ENCODE peak calls at places on chromosomes 13 and 19, in six cellular contexts. One of them, this sample, is unnamed.
A peak's percentile ranks its signal among the peaks of the same experiment; 100 is the strongest.

GRCh38 chr13:37369618-37370017 is 228.9 kb downstream of the POSTN start:
- DNase-seq in hepatocyte: no peak
- DNase-seq in GM23338: no peak
- DNase-seq in GM23248: peak; percentile 27
- DNase-seq in neural progenitor cell: no peak
- DNase-seq in PC-3: no peak
- DNase-seq in this sample: no peak

GRCh38 chr13:74217816-74218215 is 83.6 kb upstream of the KLF12 start:
- DNase-seq in hepatocyte: no peak
- DNase-seq in neural progenitor cell: no peak
- DNase-seq in GM23248: peak; percentile 67
- DNase-seq in GM23338: no peak
- DNase-seq in PC-3: no peak
- DNase-seq in this sample: no peak

GRCh38 chr13:20221772-20222171 is 10.3 kb downstream of the GJB6 start:
- DNase-seq in PC-3: no peak
- DNase-seq in GM23248: peak; percentile 49
- DNase-seq in neural progenitor cell: no peak
- DNase-seq in hepatocyte: no peak
- DNase-seq in GM23338: no peak
- DNase-seq in this sample: no peak

GRCh38 chr13:97653741-97654140 is 219.8 kb downstream of the RAP2A start:
- DNase-seq in GM23338: no peak
- DNase-seq in PC-3: peak; percentile 16
- DNase-seq in hepatocyte: peak; percentile 35
- DNase-seq in GM23248: peak; percentile 45
- DNase-seq in neural progenitor cell: no peak
- DNase-seq in this sample: no peak

GRCh38 chr13:100273576-100273975 is 184.7 kb downstream of the PCCA start:
- DNase-seq in GM23338: peak; percentile 28
- DNase-seq in GM23248: no peak
- DNase-seq in neural progenitor cell: no peak
- DNase-seq in hepatocyte: no peak
- DNase-seq in PC-3: no peak
- DNase-seq in this sample: no peak

GRCh38 chr19:40799558-40800338 is 757 bp downstream of the EGLN2 start:
- DNase-seq in hepatocyte: peak; percentile 66
- DNase-seq in GM23248: peak; percentile 62
- DNase-seq in PC-3: no peak
- DNase-seq in GM23338: peak; percentile 69
- DNase-seq in neural progenitor cell: peak; percentile 73
- DNase-seq in this sample: no peak

GRCh38 chr13:29991343-29991742 is 140.9 kb upstream of the UBL3 start:
- DNase-seq in neural progenitor cell: no peak
- DNase-seq in GM23338: no peak
- DNase-seq in PC-3: peak; percentile 82
- DNase-seq in hepatocyte: no peak
- DNase-seq in GM23248: peak; percentile 98
- DNase-seq in this sample: no peak

GRCh38 chr19:57708641-57709354 is at the start of gene ZNF154:
- DNase-seq in neural progenitor cell: peak; percentile 94
- DNase-seq in hepatocyte: peak; percentile 87
- DNase-seq in GM23248: peak; percentile 88
- DNase-seq in GM23338: peak; percentile 99
- DNase-seq in PC-3: no peak
- DNase-seq in this sample: no peak

GRCh38 chr13:19633340-19634128 is at the start of gene MPHOSPH8:
- DNase-seq in neural progenitor cell: peak; percentile 95
- DNase-seq in hepatocyte: peak; percentile 97
- DNase-seq in PC-3: peak; percentile 98
- DNase-seq in GM23338: peak; percentile 97
- DNase-seq in GM23248: peak; percentile 96
- DNase-seq in this sample: peak; percentile 90

GRCh38 chr19:6718741-6719539 is 1.5 kb downstream of the C3 start:
- DNase-seq in neural progenitor cell: peak; percentile 55
- DNase-seq in PC-3: peak; percentile 48
- DNase-seq in GM23338: peak; percentile 92
- DNase-seq in hepatocyte: peak; percentile 67
- DNase-seq in GM23248: peak; percentile 58
- DNase-seq in this sample: no peak

GRCh38 chr19:30441011-30441410 is 68.8 kb downstream of the ZNF536 start:
- DNase-seq in PC-3: no peak
- DNase-seq in GM23338: no peak
- DNase-seq in GM23248: no peak
- DNase-seq in neural progenitor cell: no peak
- DNase-seq in hepatocyte: no peak
- DNase-seq in this sample: no peak

GRCh38 chr13:44132710-44133109 is 240.9 kb upstream of the SERP2 start:
- DNase-seq in neural progenitor cell: no peak
- DNase-seq in hepatocyte: no peak
- DNase-seq in GM23338: no peak
- DNase-seq in PC-3: peak; percentile 53
- DNase-seq in GM23248: peak; percentile 77
- DNase-seq in this sample: no peak

GRCh38 chr13:21967871-21968270 is 297.0 kb downstream of the FGF9 start:
- DNase-seq in GM23248: no peak
- DNase-seq in hepatocyte: no peak
- DNase-seq in neural progenitor cell: no peak
- DNase-seq in GM23338: no peak
- DNase-seq in PC-3: no peak
- DNase-seq in this sample: no peak

GRCh38 chr13:21966014-21966413 is 295.1 kb downstream of the FGF9 start:
- DNase-seq in hepatocyte: no peak
- DNase-seq in PC-3: no peak
- DNase-seq in GM23248: no peak
- DNase-seq in GM23338: no peak
- DNase-seq in neural progenitor cell: no peak
- DNase-seq in this sample: no peak

GRCh38 chr13:21965095-21965494 is 294.2 kb downstream of the FGF9 start:
- DNase-seq in neural progenitor cell: no peak
- DNase-seq in GM23248: no peak
- DNase-seq in PC-3: no peak
- DNase-seq in hepatocyte: no peak
- DNase-seq in GM23338: no peak
- DNase-seq in this sample: no peak

GRCh38 chr13:21970172-21970571 is 299.3 kb downstream of the FGF9 start:
- DNase-seq in PC-3: no peak
- DNase-seq in hepatocyte: no peak
- DNase-seq in neural progenitor cell: peak; percentile 17
- DNase-seq in GM23338: no peak
- DNase-seq in GM23248: no peak
- DNase-seq in this sample: no peak

DNA sequence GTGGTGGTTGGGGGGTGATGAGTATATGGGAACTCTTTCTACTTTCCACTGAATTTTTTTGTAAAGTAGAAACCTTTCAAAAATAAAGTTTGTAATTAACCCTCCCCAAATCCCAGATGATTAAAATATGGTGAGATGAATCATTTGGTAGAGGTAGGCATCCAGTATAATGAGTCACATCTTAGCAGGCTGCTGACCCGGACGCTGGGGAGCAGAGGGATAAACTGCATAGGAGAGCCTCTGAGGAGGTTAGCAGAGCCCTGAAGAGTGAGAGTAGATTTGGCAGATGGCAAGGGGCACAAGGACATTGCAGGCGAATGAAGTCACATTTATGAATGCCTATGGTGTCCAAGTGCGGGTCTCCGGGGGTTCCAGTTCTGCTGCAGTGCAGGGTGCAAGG is 293.8 kb downstream of the FGF9 start:
- DNase-seq in hepatocyte: no peak
- DNase-seq in PC-3: no peak
- DNase-seq in GM23248: peak; percentile 43
- DNase-seq in neural progenitor cell: no peak
- DNase-seq in GM23338: no peak
- DNase-seq in this sample: no peak
- H3K4me2 ChIP-seq in hepatocyte: no peak overlapping the region
- H3K4me2 ChIP-seq in PC-3: no peak overlapping the region
- H3K4me2 ChIP-seq in GM23248: no peak overlapping the region
- H3K4me2 ChIP-seq in neural progenitor cell: no peak overlapping the region
- H3K4me2 ChIP-seq in GM23338: no peak overlapping the region
- H3K4me2 ChIP-seq in this sample: no peak overlapping the region

GRCh38 chr19:33093420-33094210 is 12.6 kb downstream of the GPATCH1 start:
- DNase-seq in PC-3: no peak
- DNase-seq in hepatocyte: no peak
- DNase-seq in GM23248: no peak
- DNase-seq in neural progenitor cell: no peak
- DNase-seq in GM23338: no peak
- DNase-seq in this sample: no peak

GRCh38 chr19:33086955-33087354 is 6.0 kb downstream of the GPATCH1 start:
- DNase-seq in hepatocyte: no peak
- DNase-seq in neural progenitor cell: no peak
- DNase-seq in GM23248: no peak
- DNase-seq in PC-3: no peak
- DNase-seq in GM23338: no peak
- DNase-seq in this sample: no peak

GRCh38 chr19:33094504-33095067 is 13.6 kb downstream of the GPATCH1 start:
- DNase-seq in hepatocyte: no peak
- DNase-seq in neural progenitor cell: no peak
- DNase-seq in GM23338: no peak
- DNase-seq in PC-3: peak; percentile 3
- DNase-seq in GM23248: no peak
- DNase-seq in this sample: no peak

GRCh38 chr19:33089061-33089460 is 8.1 kb downstream of the GPATCH1 start:
- DNase-seq in GM23338: no peak
- DNase-seq in PC-3: no peak
- DNase-seq in GM23248: no peak
- DNase-seq in hepatocyte: no peak
- DNase-seq in neural progenitor cell: no peak
- DNase-seq in this sample: no peak

GRCh38 chr19:33090179-33090578 is 9.2 kb downstream of the GPATCH1 start:
- DNase-seq in GM23248: no peak
- DNase-seq in PC-3: no peak
- DNase-seq in neural progenitor cell: no peak
- DNase-seq in GM23338: peak; percentile 32
- DNase-seq in hepatocyte: no peak
- DNase-seq in this sample: no peak
- TF ChIP-seq EZH2phosphoT487 in GM23248: no peak
- TF ChIP-seq EZH2phosphoT487 in PC-3: no peak
- TF ChIP-seq EZH2phosphoT487 in neural progenitor cell: no peak
- TF ChIP-seq EZH2phosphoT487 in GM23338: no peak
- TF ChIP-seq EZH2phosphoT487 in hepatocyte: no peak
- TF ChIP-seq EZH2phosphoT487 in this sample: no peak

DNA sequence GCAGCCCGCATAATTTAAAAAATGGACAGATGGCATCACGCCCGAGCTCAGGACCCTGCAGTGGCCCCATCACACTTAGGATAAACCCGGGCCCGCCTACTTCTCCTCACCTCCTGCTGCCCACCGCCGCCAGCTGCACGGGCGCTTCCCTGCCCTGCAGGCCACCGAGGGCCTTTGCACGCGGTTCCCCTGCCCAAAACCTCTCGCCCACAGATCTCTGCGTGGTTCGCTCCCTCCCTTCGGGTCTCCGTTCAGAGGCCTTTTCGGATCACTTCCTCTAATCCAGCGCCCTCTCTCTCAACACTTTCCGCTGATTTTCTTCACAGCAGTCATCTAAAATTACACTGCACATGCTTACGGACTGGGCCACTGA is 1.8 kb downstream of the SHISA7 start:
- DNase-seq in PC-3: no peak
- DNase-seq in hepatocyte: no peak
- DNase-seq in GM23338: peak; percentile 54
- DNase-seq in neural progenitor cell: no peak
- DNase-seq in GM23248: no peak
- DNase-seq in this sample: no peak
- TF ChIP-seq EZH2 in PC-3: no peak
- TF ChIP-seq EZH2 in hepatocyte: no peak
- TF ChIP-seq EZH2 in GM23338: no peak
- TF ChIP-seq EZH2 in neural progenitor cell: no peak
- TF ChIP-seq EZH2 in GM23248: no peak
- TF ChIP-seq EZH2 in this sample: no peak

GRCh38 chr19:4375164-4375619 is 25.2 kb downstream of the SH3GL1 start:
- DNase-seq in hepatocyte: peak; percentile 85
- DNase-seq in PC-3: peak; percentile 95
- DNase-seq in GM23338: peak; percentile 85
- DNase-seq in GM23248: no peak
- DNase-seq in neural progenitor cell: no peak
- DNase-seq in this sample: no peak
- H3K4me2 ChIP-seq in hepatocyte: peak overlapping the region; percentile 54
- H3K4me2 ChIP-seq in PC-3: peak overlapping the region; percentile 85
- H3K4me2 ChIP-seq in GM23338: peak overlapping the region; percentile 54
- H3K4me2 ChIP-seq in GM23248: peak overlapping the region; percentile 57
- H3K4me2 ChIP-seq in neural progenitor cell: no peak overlapping the region
- H3K4me2 ChIP-seq in this sample: no peak overlapping the region

GRCh38 chr13:41028051-41028450 is 8.9 kb upstream of the ELF1 start:
- DNase-seq in GM23338: no peak
- DNase-seq in hepatocyte: no peak
- DNase-seq in neural progenitor cell: no peak
- DNase-seq in PC-3: no peak
- DNase-seq in GM23248: peak; percentile 47
- DNase-seq in this sample: no peak
- TF ChIP-seq EZH2phosphoT487 in GM23338: no peak
- TF ChIP-seq EZH2phosphoT487 in hepatocyte: no peak
- TF ChIP-seq EZH2phosphoT487 in neural progenitor cell: no peak
- TF ChIP-seq EZH2phosphoT487 in PC-3: no peak
- TF ChIP-seq EZH2phosphoT487 in GM23248: no peak
- TF ChIP-seq EZH2phosphoT487 in this sample: no peak

DNA sequence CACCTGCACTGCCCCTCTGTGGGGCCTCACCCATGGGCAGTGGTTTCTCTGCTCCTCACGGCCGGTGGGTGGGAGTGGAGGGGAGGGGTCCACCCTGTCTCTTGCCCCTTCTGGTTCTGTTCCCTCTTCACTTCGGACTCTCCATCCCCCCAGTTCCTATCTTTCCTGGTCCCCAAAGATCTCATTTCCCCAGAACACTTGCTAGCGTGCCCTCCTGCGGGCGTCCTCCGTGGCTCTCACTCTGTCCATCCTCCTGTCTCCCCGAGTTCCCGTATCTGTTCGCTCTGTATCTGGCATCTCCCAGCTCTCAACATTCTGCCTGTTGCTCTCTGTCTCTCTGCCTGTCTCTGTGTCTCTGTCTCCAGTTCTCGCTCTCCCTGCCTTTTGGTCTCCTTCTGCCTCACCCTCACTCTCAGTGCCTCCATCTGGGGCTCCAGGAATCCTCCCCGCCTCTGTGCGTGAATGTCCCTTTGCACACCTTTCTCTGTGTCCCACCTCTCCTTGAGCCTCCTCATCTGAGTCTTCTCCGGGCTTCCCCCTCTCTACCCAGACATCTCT is 363 bp downstream of the SPIB start:
- DNase-seq in GM23338: peak; percentile 24
- DNase-seq in hepatocyte: no peak
- DNase-seq in GM23248: no peak
- DNase-seq in neural progenitor cell: no peak
- DNase-seq in PC-3: no peak
- DNase-seq in this sample: no peak
- TF ChIP-seq EZH2 in GM23338: no peak
- TF ChIP-seq EZH2 in hepatocyte: peak; percentile 30
- TF ChIP-seq EZH2 in GM23248: no peak
- TF ChIP-seq EZH2 in neural progenitor cell: no peak
- TF ChIP-seq EZH2 in PC-3: no peak
- TF ChIP-seq EZH2 in this sample: no peak

GRCh38 chr19:1648926-1649541 is 3.4 kb downstream of the TCF3 start:
- DNase-seq in PC-3: no peak
- DNase-seq in GM23248: peak; percentile 24
- DNase-seq in hepatocyte: no peak
- DNase-seq in GM23338: no peak
- DNase-seq in neural progenitor cell: no peak
- DNase-seq in this sample: peak; percentile 74
- H3K4me2 ChIP-seq in PC-3: no peak overlapping the region
- H3K4me2 ChIP-seq in GM23248: no peak overlapping the region
- H3K4me2 ChIP-seq in hepatocyte: no peak overlapping the region
- H3K4me2 ChIP-seq in GM23338: no peak overlapping the region
- H3K4me2 ChIP-seq in neural progenitor cell: no peak overlapping the region
- H3K4me2 ChIP-seq in this sample: peak overlapping the region; percentile 79